ENCODE peak calls at places on chromosome 1, in nine cellular contexts. Q, L, B, K, F, Z, D, T and V are unnamed samples.

GRCh38 chr1:22207605-22208264 is 64.8 kb upstream of the WNT4 start:
- DNase-seq in L (no peak), B (no peak), K (no peak), Q (peak), Z (no peak), D (peak), F (peak), T (no peak), V (no peak)

GRCh38 chr1:10514490-10515235 is 39.9 kb downstream of the PEX14 start:
- DNase-seq in D (no peak), Z (peak), F (peak), B (no peak), T (no peak), Q (peak), L (no peak), K (no peak), V (no peak)

GRCh38 chr1:100799548-100799947 is 80.0 kb downstream of the VCAM1 start:
- DNase-seq in Z (no peak), L (no peak), B (no peak), T (no peak), D (no peak), Q (no peak), F (no peak), K (no peak), V (no peak)

GRCh38 chr1:39154553-39155361 is 49.7 kb upstream of the MACF1 start:
- DNase-seq in B (no peak), D (no peak), F (peak), Z (peak), Q (peak), L (no peak), T (no peak), K (peak), V (no peak)

GRCh38 chr1:7402548-7402850 is 368.6 kb upstream of the VAMP3 start:
- DNase-seq in T (no peak), K (no peak), D (no peak), B (no peak), Q (no peak), Z (peak), L (no peak), F (no peak), V (no peak)

GRCh38 chr1:113146242-113147072 is 73.5 kb downstream of the LRIG2 start:
- DNase-seq in L (no peak), Q (peak), B (peak), D (no peak), Z (peak), F (no peak), K (peak), T (no peak), V (no peak)

GRCh38 chr1:44947060-44947773 is 39.2 kb downstream of the EIF2B3 start:
- DNase-seq in F (peak), Z (peak), L (no peak), D (no peak), B (peak), K (peak), Q (peak), T (no peak), V (no peak)

GRCh38 chr1:162256287-162256686 is 120.4 kb downstream of the SPATA46 start:
- DNase-seq in T (no peak), F (no peak), B (no peak), Q (no peak), L (no peak), Z (no peak), K (peak), D (no peak), V (no peak)

GRCh38 chr1:245356891-245357585 is 202.3 kb downstream of the KIF26B start:
- DNase-seq in F (no peak), B (no peak), T (no peak), L (no peak), K (no peak), Q (no peak), Z (no peak), D (no peak), V (no peak)

GRCh38 chr1:209076688-209077087 is 506.8 kb upstream of the CAMK1G start:
- DNase-seq in Z (peak), Q (no peak), L (no peak), F (no peak), K (peak), B (no peak), D (no peak), T (peak), V (no peak)

GRCh38 chr1:79052829-79053449 is 46.4 kb upstream of the ADGRL4 start:
- DNase-seq in F (no peak), K (peak), B (no peak), D (no peak), Q (no peak), T (peak), L (no peak), Z (no peak), V (no peak)

GRCh38 chr1:152107984-152108898 is 7.0 kb downstream of the TCHH start:
- DNase-seq in T (no peak), Q (peak), B (peak), K (no peak), Z (peak), D (peak), F (no peak), L (no peak), V (peak)

GRCh38 chr1:32877211-32878110 is 6.7 kb upstream of the FNDC5 start:
- DNase-seq in D (peak), Z (no peak), K (no peak), Q (no peak), L (peak), B (no peak), F (peak), T (no peak), V (peak)

GRCh38 chr1:51863384-51863783 is 15.1 kb downstream of the NRDC start:
- DNase-seq in Z (no peak), B (no peak), D (no peak), K (no peak), L (no peak), T (peak), Q (no peak), F (no peak), V (no peak)

GRCh38 chr1:213724640-213725536 is 262.9 kb upstream of the PROX1 start:
- DNase-seq in B (no peak), Q (peak), Z (peak), F (no peak), T (no peak), D (no peak), K (peak), L (no peak), V (no peak)

GRCh38 chr1:1264868-1265272 is 8.8 kb downstream of the UBE2J2 start:
- DNase-seq in Q (peak), T (no peak), F (no peak), L (no peak), D (no peak), Z (peak), K (peak), B (peak), V (no peak)

GRCh38 chr1:15430787-15431570 is 7.3 kb upstream of the CTRC start:
- DNase-seq in D (peak), F (peak), Z (peak), T (peak), B (peak), L (peak), Q (peak), K (no peak), V (peak)

GRCh38 chr1:26696645-26697440 is 1.0 kb downstream of the ARID1A start:
- DNase-seq in Q (peak), L (peak), D (peak), Z (no peak), T (peak), K (no peak), F (no peak), B (peak), V (peak)